ENCODE peak calls at places on chromosomes 3 and 15, in seven cellular contexts. E, U, I, M, L, Z and V are unnamed samples.

GRCh38 chr3:38038447-38038911 is 529 bp upstream of the DLEC1 start:
- DNase-seq in E (no peak), U (no peak), I (no peak), M (no peak), L (no peak), Z (no peak), V (no peak)

GRCh38 chr3:183180105-183180763 is 17.7 kb upstream of the LAMP3 start:
- DNase-seq in E (no peak), U (no peak), I (no peak), M (no peak), L (peak; percentile 15), Z (no peak), V (no peak)

GRCh38 chr3:32531010-32531647 is 28.5 kb upstream of the CMTM6 start:
- DNase-seq in E (no peak), U (no peak), I (no peak), M (no peak), L (no peak), Z (no peak), V (no peak)

GRCh38 chr15:89993344-89993743 is 7.8 kb upstream of the ZNF710 start:
- DNase-seq in E (no peak), U (no peak), I (no peak), M (no peak), L (no peak), Z (no peak), V (no peak)

GRCh38 chr15:68341851-68342336 is 64.3 kb downstream of the FEM1B start:
- DNase-seq in E (no peak), U (no peak), I (no peak), M (no peak), L (no peak), Z (peak; percentile 33), V (peak; percentile 64)

GRCh38 chr15:36449084-36449661 is 130.3 kb upstream of the CDIN1 start:
- DNase-seq in E (no peak), U (no peak), I (no peak), M (no peak), L (peak; percentile 47), Z (no peak), V (no peak)

GRCh38 chr3:37279226-37279625 is 104.8 kb upstream of the LRRFIP2 start:
- DNase-seq in E (no peak), U (no peak), I (no peak), M (no peak), L (no peak), Z (no peak), V (no peak)

GRCh38 chr3:84601303-84601702 is 357.5 kb upstream of the CADM2 start:
- DNase-seq in E (no peak), U (no peak), I (no peak), M (no peak), L (no peak), Z (no peak), V (no peak)

GRCh38 chr3:171269557-171269956 is 190.6 kb downstream of the TNIK start:
- DNase-seq in E (no peak), U (no peak), I (no peak), M (no peak), L (no peak), Z (no peak), V (no peak)

GRCh38 chr3:88150771-88151170 is 1.0 kb downstream of the C3orf38 start:
- DNase-seq in E (no peak), U (no peak), I (no peak), M (no peak), L (no peak), Z (no peak), V (no peak)

GRCh38 chr3:145780301-145780700 is 380.7 kb downstream of the PLOD2 start:
- DNase-seq in E (no peak), U (no peak), I (no peak), M (no peak), L (no peak), Z (no peak), V (no peak)

GRCh38 chr3:61927332-61927731 is 366.0 kb downstream of the PTPRG start:
- DNase-seq in E (peak; percentile 48), U (no peak), I (no peak), M (peak; percentile 93), L (no peak), Z (peak; percentile 76), V (peak; percentile 87)

GRCh38 chr3:73502609-73503560 is 121.9 kb downstream of the PDZRN3 start:
- DNase-seq in E (peak; percentile 41), U (no peak), I (peak; percentile 67), M (peak; percentile 84), L (peak; percentile 84), Z (peak; percentile 54), V (peak; percentile 87)

GRCh38 chr3:152257246-152258074 is 11.3 kb upstream of the MBNL1 start:
- DNase-seq in E (peak; percentile 17), U (no peak), I (no peak), M (no peak), L (no peak), Z (no peak), V (no peak)

GRCh38 chr3:113649169-113649833 is 47.1 kb downstream of the USF3 start:
- DNase-seq in E (no peak), U (no peak), I (no peak), M (no peak), L (no peak), Z (no peak), V (no peak)

GRCh38 chr15:38553071-38553470 is 11.5 kb downstream of the RASGRP1 start:
- DNase-seq in E (no peak), U (no peak), I (no peak), M (no peak), L (no peak), Z (no peak), V (no peak)

GRCh38 chr15:71932689-71933088 is 122.3 kb downstream of the NR2E3 start:
- DNase-seq in E (no peak), U (no peak), I (no peak), M (no peak), L (no peak), Z (no peak), V (no peak)

DNA sequence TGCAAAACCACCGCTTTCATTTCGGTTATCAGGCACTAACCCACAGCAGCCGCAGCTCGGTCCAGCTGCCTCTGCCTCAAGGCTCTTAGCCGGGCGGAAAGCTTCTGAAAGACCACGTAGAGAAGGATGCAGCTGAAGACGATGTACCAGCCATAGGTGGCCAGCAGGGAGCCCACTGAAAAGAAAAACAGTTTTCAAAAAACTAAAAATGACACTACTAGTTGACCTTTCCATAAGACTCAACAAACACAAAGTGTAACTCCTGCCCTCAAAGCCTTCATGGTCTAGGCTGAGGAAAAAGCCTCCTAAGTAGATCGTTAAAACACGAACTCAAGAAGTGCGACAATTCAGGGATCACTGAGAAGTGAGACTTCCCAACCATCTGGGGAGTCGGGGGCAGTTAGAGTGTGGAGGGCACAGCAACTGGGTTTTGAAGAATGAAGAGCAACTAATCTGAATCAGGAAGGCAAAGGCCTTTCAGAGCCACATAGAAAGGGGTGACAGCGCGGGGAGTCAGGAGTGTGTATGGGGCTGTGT is 716 bp downstream of the SELENOS start:
- DNase-seq in E (peak; percentile 20), U (no peak), I (no peak), M (no peak), L (no peak), Z (no peak), V (no peak)
- H3K36me3 ChIP-seq in E (peaks cover 45% of the 10 kb centered on the region), U (peaks cover 69% of the 10 kb centered on the region), I (peaks cover 15% of the 10 kb centered on the region), M (peaks cover 46% of the 10 kb centered on the region), L (peaks cover 36% of the 10 kb centered on the region), Z (peaks cover 70% of the 10 kb centered on the region), V (peaks cover 17% of the 10 kb centered on the region)

DNA sequence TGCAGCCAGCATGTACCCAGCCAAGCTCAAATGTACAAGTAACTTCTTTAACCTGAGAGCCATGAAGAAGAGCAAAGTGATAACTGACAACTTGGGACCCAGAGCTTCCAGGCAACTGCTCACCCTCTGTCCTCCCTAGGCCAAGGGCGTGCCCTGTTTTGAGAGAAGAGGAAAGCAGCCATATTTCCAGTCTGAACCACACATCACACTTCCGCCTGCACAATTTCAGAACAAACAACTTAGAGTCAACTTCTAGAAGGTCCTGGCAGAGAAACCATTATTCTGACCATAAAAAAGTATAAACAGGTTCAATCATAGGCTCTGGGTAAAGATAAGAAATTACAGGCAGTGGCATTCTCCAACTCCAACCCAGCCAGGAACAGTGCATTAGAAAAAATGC is 50.1 kb downstream of the ITGB5 start:
- DNase-seq in E (no peak), U (no peak), I (no peak), M (no peak), L (no peak), Z (no peak), V (no peak)
- H3K27ac ChIP-seq in E (peak overlapping the region; percentile 74), U (peak overlapping the region; percentile 73), I (no peak overlapping the region), M (peak overlapping the region; percentile 89), L (no peak overlapping the region), Z (peak overlapping the region; percentile 91), V (peak overlapping the region; percentile 14)

GRCh38 chr15:69434236-69434635 is 18.4 kb upstream of the RPLP1 start:
- DNase-seq in E (no peak), U (no peak), I (no peak), M (no peak), L (no peak), Z (no peak), V (no peak)
- H3K36me3 ChIP-seq in E (peaks cover 42% of the 10 kb centered on the region), U (no peaks in the 10 kb centered on the region), I (no peaks in the 10 kb centered on the region), M (no peaks in the 10 kb centered on the region), L (peaks cover 9% of the 10 kb centered on the region), Z (no peaks in the 10 kb centered on the region), V (no peaks in the 10 kb centered on the region)

GRCh38 chr3:119652306-119653033 is 7.9 kb downstream of the POPDC2 start:
- DNase-seq in E (no peak), U (no peak), I (no peak), M (no peak), L (no peak), Z (peak; percentile 76), V (no peak)

GRCh38 chr3:119658994-119659393 is 1.4 kb downstream of the POPDC2 start:
- DNase-seq in E (no peak), U (no peak), I (no peak), M (no peak), L (no peak), Z (no peak), V (no peak)

GRCh38 chr3:119649764-119650163 is 10.6 kb downstream of the POPDC2 start:
- DNase-seq in E (no peak), U (no peak), I (no peak), M (no peak), L (no peak), Z (no peak), V (no peak)

GRCh38 chr3:119657887-119658702 is 2.3 kb downstream of the POPDC2 start:
- DNase-seq in E (no peak), U (no peak), I (no peak), M (no peak), L (no peak), Z (no peak), V (no peak)

GRCh38 chr3:119653871-119654270 is 6.5 kb downstream of the POPDC2 start:
- DNase-seq in E (no peak), U (no peak), I (no peak), M (no peak), L (no peak), Z (no peak), V (no peak)
- H3K27ac ChIP-seq in E (no peak overlapping the region), U (no peak overlapping the region), I (no peak overlapping the region), M (peak overlapping the region; percentile 12), L (peak overlapping the region; percentile 3), Z (peak overlapping the region; percentile 97), V (no peak overlapping the region)

GRCh38 chr3:139346771-139347170 is 3.0 kb downstream of the MRPS22 start:
- DNase-seq in E (peak; percentile 5), U (no peak), I (no peak), M (no peak), L (no peak), Z (no peak), V (no peak)
- H3K36me3 ChIP-seq in E (peaks cover 35% of the 10 kb centered on the region), U (peaks cover 56% of the 10 kb centered on the region), I (peaks cover 4% of the 10 kb centered on the region), M (peaks cover 12% of the 10 kb centered on the region), L (peaks cover 32% of the 10 kb centered on the region), Z (peaks cover 57% of the 10 kb centered on the region), V (peaks cover 9% of the 10 kb centered on the region)